ENCODE peak calls at places on chromosomes 11 and 22, in eight cellular contexts. One of them, this sample, is unnamed.

GRCh38 chr11:57370251-57370650 is 10.7 kb downstream of the PRG3 start:
- DNase-seq in sigmoid colon: no peak
- DNase-seq in pancreas: no peak
- DNase-seq in CD4-positive, alpha-beta T cell: no peak
- DNase-seq in iPS DF 6.9: no peak
- DNase-seq in coronary artery: no peak
- DNase-seq in aorta: no peak
- DNase-seq in hepatocyte: no peak
- DNase-seq in this sample: no peak

GRCh38 chr11:63490551-63491239 is at the start of gene PLAAT5:
- DNase-seq in sigmoid colon: peak; percentile 76
- DNase-seq in pancreas: no peak
- DNase-seq in CD4-positive, alpha-beta T cell: no peak
- DNase-seq in iPS DF 6.9: no peak
- DNase-seq in coronary artery: no peak
- DNase-seq in aorta: peak; percentile 59
- DNase-seq in hepatocyte: peak; percentile 55
- DNase-seq in this sample: no peak

GRCh38 chr11:86245369-86246292 is 1.1 kb downstream of the EED start:
- DNase-seq in sigmoid colon: no peak
- DNase-seq in pancreas: peak; percentile 22
- DNase-seq in CD4-positive, alpha-beta T cell: no peak
- DNase-seq in iPS DF 6.9: no peak
- DNase-seq in coronary artery: no peak
- DNase-seq in aorta: no peak
- DNase-seq in hepatocyte: peak; percentile 19
- DNase-seq in this sample: no peak

GRCh38 chr11:72189448-72190250 is 2.3 kb upstream of the FOLR1 start:
- DNase-seq in sigmoid colon: no peak
- DNase-seq in pancreas: peak; percentile 55
- DNase-seq in CD4-positive, alpha-beta T cell: no peak
- DNase-seq in iPS DF 6.9: no peak
- DNase-seq in coronary artery: peak; percentile 64
- DNase-seq in aorta: no peak
- DNase-seq in hepatocyte: peak; percentile 46
- DNase-seq in this sample: no peak

GRCh38 chr11:111793863-111794262 is 27.7 kb upstream of the PPP2R1B start:
- DNase-seq in sigmoid colon: no peak
- DNase-seq in pancreas: no peak
- DNase-seq in CD4-positive, alpha-beta T cell: no peak
- DNase-seq in iPS DF 6.9: no peak
- DNase-seq in coronary artery: no peak
- DNase-seq in aorta: no peak
- DNase-seq in hepatocyte: no peak
- DNase-seq in this sample: no peak

GRCh38 chr11:12094872-12095800 is 15.3 kb upstream of the MICAL2 start:
- DNase-seq in sigmoid colon: no peak
- DNase-seq in pancreas: no peak
- DNase-seq in CD4-positive, alpha-beta T cell: no peak
- DNase-seq in iPS DF 6.9: no peak
- DNase-seq in coronary artery: no peak
- DNase-seq in aorta: peak; percentile 3
- DNase-seq in hepatocyte: no peak
- DNase-seq in this sample: peak; percentile 3

GRCh38 chr22:50576806-50577696 is 1.2 kb downstream of the CPT1B start:
- DNase-seq in sigmoid colon: no peak
- DNase-seq in pancreas: no peak
- DNase-seq in CD4-positive, alpha-beta T cell: no peak
- DNase-seq in iPS DF 6.9: no peak
- DNase-seq in coronary artery: no peak
- DNase-seq in aorta: peak; percentile 32
- DNase-seq in hepatocyte: no peak
- DNase-seq in this sample: peak; percentile 32

GRCh38 chr11:28834877-28835276 is 726.7 kb downstream of the METTL15 start:
- DNase-seq in sigmoid colon: no peak
- DNase-seq in pancreas: no peak
- DNase-seq in CD4-positive, alpha-beta T cell: no peak
- DNase-seq in iPS DF 6.9: no peak
- DNase-seq in coronary artery: no peak
- DNase-seq in aorta: no peak
- DNase-seq in hepatocyte: no peak
- DNase-seq in this sample: no peak

GRCh38 chr22:42288791-42289190 is 18.3 kb upstream of the TCF20 start:
- DNase-seq in sigmoid colon: no peak
- DNase-seq in pancreas: no peak
- DNase-seq in CD4-positive, alpha-beta T cell: no peak
- DNase-seq in iPS DF 6.9: no peak
- DNase-seq in coronary artery: no peak
- DNase-seq in aorta: no peak
- DNase-seq in hepatocyte: no peak
- DNase-seq in this sample: no peak

GRCh38 chr22:17121235-17122195 is at the start of gene TMEM121B:
- DNase-seq in sigmoid colon: peak; percentile 76
- DNase-seq in pancreas: peak; percentile 64
- DNase-seq in CD4-positive, alpha-beta T cell: no peak
- DNase-seq in iPS DF 6.9: peak; percentile 83
- DNase-seq in coronary artery: no peak
- DNase-seq in aorta: peak; percentile 84
- DNase-seq in hepatocyte: peak; percentile 84
- DNase-seq in this sample: peak; percentile 49

GRCh38 chr11:122882809-122883681 is 486 bp downstream of the JHY start:
- DNase-seq in sigmoid colon: peak; percentile 77
- DNase-seq in pancreas: peak; percentile 52
- DNase-seq in CD4-positive, alpha-beta T cell: peak; percentile 5
- DNase-seq in iPS DF 6.9: no peak
- DNase-seq in coronary artery: peak; percentile 78
- DNase-seq in aorta: peak; percentile 75
- DNase-seq in hepatocyte: peak; percentile 74
- DNase-seq in this sample: peak; percentile 47

GRCh38 chr11:69122642-69123431 is 32.9 kb upstream of the SMIM38 start:
- DNase-seq in sigmoid colon: no peak
- DNase-seq in pancreas: peak; percentile 87
- DNase-seq in CD4-positive, alpha-beta T cell: no peak
- DNase-seq in iPS DF 6.9: peak; percentile 74
- DNase-seq in coronary artery: no peak
- DNase-seq in aorta: peak; percentile 78
- DNase-seq in hepatocyte: peak; percentile 92
- DNase-seq in this sample: peak; percentile 82

GRCh38 chr11:38160433-38160832 is 1562.4 kb upstream of the RAG2 start:
- DNase-seq in sigmoid colon: no peak
- DNase-seq in pancreas: no peak
- DNase-seq in CD4-positive, alpha-beta T cell: no peak
- DNase-seq in iPS DF 6.9: no peak
- DNase-seq in coronary artery: no peak
- DNase-seq in aorta: no peak
- DNase-seq in hepatocyte: no peak
- DNase-seq in this sample: no peak

GRCh38 chr11:118008271-118008903 is 22.2 kb downstream of the IL10RA start:
- DNase-seq in sigmoid colon: no peak
- DNase-seq in pancreas: no peak
- DNase-seq in CD4-positive, alpha-beta T cell: no peak
- DNase-seq in iPS DF 6.9: no peak
- DNase-seq in coronary artery: no peak
- DNase-seq in aorta: no peak
- DNase-seq in hepatocyte: no peak
- DNase-seq in this sample: no peak
- H3K27ac ChIP-seq in sigmoid colon: peak overlapping the region; percentile 41
- H3K27ac ChIP-seq in pancreas: no peak overlapping the region
- H3K27ac ChIP-seq in CD4-positive, alpha-beta T cell: peak overlapping the region; percentile 48
- H3K27ac ChIP-seq in iPS DF 6.9: no peak overlapping the region
- H3K27ac ChIP-seq in coronary artery: peak overlapping the region; percentile 56
- H3K27ac ChIP-seq in aorta: no peak overlapping the region
- H3K27ac ChIP-seq in hepatocyte: no peak overlapping the region
- H3K27ac ChIP-seq in this sample: no peak overlapping the region

GRCh38 chr11:130451261-130452019 is 3.0 kb downstream of the ADAMTS15 start:
- DNase-seq in sigmoid colon: no peak
- DNase-seq in pancreas: no peak
- DNase-seq in CD4-positive, alpha-beta T cell: no peak
- DNase-seq in iPS DF 6.9: no peak
- DNase-seq in coronary artery: no peak
- DNase-seq in aorta: no peak
- DNase-seq in hepatocyte: no peak
- DNase-seq in this sample: peak; percentile 58

GRCh38 chr11:130448039-130448415 is 418 bp upstream of the ADAMTS15 start:
- DNase-seq in sigmoid colon: no peak
- DNase-seq in pancreas: no peak
- DNase-seq in CD4-positive, alpha-beta T cell: no peak
- DNase-seq in iPS DF 6.9: no peak
- DNase-seq in coronary artery: no peak
- DNase-seq in aorta: no peak
- DNase-seq in hepatocyte: no peak
- DNase-seq in this sample: no peak

GRCh38 chr11:130448416-130449068 is at the start of gene ADAMTS15:
- DNase-seq in sigmoid colon: peak; percentile 91
- DNase-seq in pancreas: peak; percentile 56
- DNase-seq in CD4-positive, alpha-beta T cell: no peak
- DNase-seq in iPS DF 6.9: peak; percentile 82
- DNase-seq in coronary artery: peak; percentile 93
- DNase-seq in aorta: peak; percentile 89
- DNase-seq in hepatocyte: peak; percentile 88
- DNase-seq in this sample: peak; percentile 98

GRCh38 chr11:130449246-130449990 is 973 bp downstream of the ADAMTS15 start:
- DNase-seq in sigmoid colon: no peak
- DNase-seq in pancreas: no peak
- DNase-seq in CD4-positive, alpha-beta T cell: no peak
- DNase-seq in iPS DF 6.9: no peak
- DNase-seq in coronary artery: no peak
- DNase-seq in aorta: no peak
- DNase-seq in hepatocyte: no peak
- DNase-seq in this sample: no peak

DNA sequence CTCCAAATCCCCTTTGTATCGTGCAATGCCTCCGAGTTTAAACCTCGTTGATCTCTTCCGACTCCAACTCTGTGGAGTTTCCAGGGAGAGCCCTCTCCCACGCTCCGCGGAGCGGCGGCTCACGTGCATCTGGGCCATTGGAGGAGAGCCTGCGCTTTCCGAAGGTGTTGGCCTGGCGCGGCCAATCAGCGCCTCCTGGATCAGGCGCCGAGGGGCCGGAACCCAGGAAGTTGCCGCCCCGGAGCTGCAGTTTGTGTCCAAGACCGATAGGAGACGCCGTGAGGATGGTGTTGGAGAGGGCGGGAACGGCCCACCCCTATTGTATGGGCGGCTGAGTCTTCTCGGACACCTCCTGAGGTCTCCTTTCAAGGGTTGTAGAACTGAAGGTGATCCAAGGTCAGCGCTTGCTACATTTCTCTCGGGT is 1.6 kb downstream of the ADAMTS15 start:
- DNase-seq in sigmoid colon: peak; percentile 92
- DNase-seq in pancreas: peak; percentile 32
- DNase-seq in CD4-positive, alpha-beta T cell: no peak
- DNase-seq in iPS DF 6.9: peak; percentile 74
- DNase-seq in coronary artery: peak; percentile 94
- DNase-seq in aorta: peak; percentile 89
- DNase-seq in hepatocyte: peak; percentile 85
- DNase-seq in this sample: peak; percentile 90
- H3K27ac ChIP-seq in sigmoid colon: peak overlapping the region; percentile 81
- H3K27ac ChIP-seq in pancreas: no peak overlapping the region
- H3K27ac ChIP-seq in CD4-positive, alpha-beta T cell: no peak overlapping the region
- H3K27ac ChIP-seq in iPS DF 6.9: no peak overlapping the region
- H3K27ac ChIP-seq in coronary artery: peak overlapping the region; percentile 83
- H3K27ac ChIP-seq in aorta: peak overlapping the region; percentile 80
- H3K27ac ChIP-seq in hepatocyte: no peak overlapping the region
- H3K27ac ChIP-seq in this sample: peak overlapping the region; percentile 89

GRCh38 chr22:28599693-28600092 is 79.9 kb downstream of the TTC28 start:
- DNase-seq in sigmoid colon: no peak
- DNase-seq in pancreas: no peak
- DNase-seq in CD4-positive, alpha-beta T cell: no peak
- DNase-seq in iPS DF 6.9: no peak
- DNase-seq in coronary artery: no peak
- DNase-seq in aorta: no peak
- DNase-seq in hepatocyte: no peak
- DNase-seq in this sample: no peak

GRCh38 chr22:28597665-28598064 is 82.0 kb downstream of the TTC28 start:
- DNase-seq in sigmoid colon: no peak
- DNase-seq in pancreas: no peak
- DNase-seq in CD4-positive, alpha-beta T cell: no peak
- DNase-seq in iPS DF 6.9: no peak
- DNase-seq in coronary artery: no peak
- DNase-seq in aorta: no peak
- DNase-seq in hepatocyte: no peak
- DNase-seq in this sample: no peak

GRCh38 chr22:28604961-28605360 is 74.7 kb downstream of the TTC28 start:
- DNase-seq in sigmoid colon: no peak
- DNase-seq in pancreas: no peak
- DNase-seq in CD4-positive, alpha-beta T cell: no peak
- DNase-seq in iPS DF 6.9: no peak
- DNase-seq in coronary artery: no peak
- DNase-seq in aorta: no peak
- DNase-seq in hepatocyte: no peak
- DNase-seq in this sample: no peak

GRCh38 chr22:28601915-28602314 is 77.7 kb downstream of the TTC28 start:
- DNase-seq in sigmoid colon: no peak
- DNase-seq in pancreas: no peak
- DNase-seq in CD4-positive, alpha-beta T cell: no peak
- DNase-seq in iPS DF 6.9: no peak
- DNase-seq in coronary artery: no peak
- DNase-seq in aorta: no peak
- DNase-seq in hepatocyte: no peak
- DNase-seq in this sample: no peak

GRCh38 chr22:28600546-28601143 is 79.0 kb downstream of the TTC28 start:
- DNase-seq in sigmoid colon: no peak
- DNase-seq in pancreas: no peak
- DNase-seq in CD4-positive, alpha-beta T cell: no peak
- DNase-seq in iPS DF 6.9: no peak
- DNase-seq in coronary artery: no peak
- DNase-seq in aorta: no peak
- DNase-seq in hepatocyte: peak; percentile 73
- DNase-seq in this sample: no peak
- H3K27ac ChIP-seq in sigmoid colon: no peak overlapping the region
- H3K27ac ChIP-seq in pancreas: no peak overlapping the region
- H3K27ac ChIP-seq in CD4-positive, alpha-beta T cell: no peak overlapping the region
- H3K27ac ChIP-seq in iPS DF 6.9: no peak overlapping the region
- H3K27ac ChIP-seq in coronary artery: no peak overlapping the region
- H3K27ac ChIP-seq in aorta: no peak overlapping the region
- H3K27ac ChIP-seq in hepatocyte: no peak overlapping the region
- H3K27ac ChIP-seq in this sample: no peak overlapping the region

GRCh38 chr11:130728185-130729160 is 187.8 kb downstream of the SNX19 start:
- DNase-seq in sigmoid colon: no peak
- DNase-seq in pancreas: no peak
- DNase-seq in CD4-positive, alpha-beta T cell: no peak
- DNase-seq in iPS DF 6.9: no peak
- DNase-seq in coronary artery: no peak
- DNase-seq in aorta: no peak
- DNase-seq in hepatocyte: no peak
- DNase-seq in this sample: no peak

GRCh38 chr11:130725417-130726233 is 190.7 kb downstream of the SNX19 start:
- DNase-seq in sigmoid colon: no peak
- DNase-seq in pancreas: no peak
- DNase-seq in CD4-positive, alpha-beta T cell: no peak
- DNase-seq in iPS DF 6.9: no peak
- DNase-seq in coronary artery: no peak
- DNase-seq in aorta: no peak
- DNase-seq in hepatocyte: no peak
- DNase-seq in this sample: no peak

GRCh38 chr11:130727715-130728114 is 188.6 kb downstream of the SNX19 start:
- DNase-seq in sigmoid colon: no peak
- DNase-seq in pancreas: no peak
- DNase-seq in CD4-positive, alpha-beta T cell: no peak
- DNase-seq in iPS DF 6.9: no peak
- DNase-seq in coronary artery: no peak
- DNase-seq in aorta: no peak
- DNase-seq in hepatocyte: no peak
- DNase-seq in this sample: no peak

GRCh38 chr11:130726647-130727046 is 189.6 kb downstream of the SNX19 start:
- DNase-seq in sigmoid colon: no peak
- DNase-seq in pancreas: no peak
- DNase-seq in CD4-positive, alpha-beta T cell: no peak
- DNase-seq in iPS DF 6.9: no peak
- DNase-seq in coronary artery: no peak
- DNase-seq in aorta: no peak
- DNase-seq in hepatocyte: no peak
- DNase-seq in this sample: no peak

GRCh38 chr11:130726234-130726559 is 190.1 kb downstream of the SNX19 start:
- DNase-seq in sigmoid colon: peak; percentile 77
- DNase-seq in pancreas: no peak
- DNase-seq in CD4-positive, alpha-beta T cell: no peak
- DNase-seq in iPS DF 6.9: no peak
- DNase-seq in coronary artery: no peak
- DNase-seq in aorta: peak; percentile 65
- DNase-seq in hepatocyte: peak; percentile 36
- DNase-seq in this sample: peak; percentile 53
- H3K27ac ChIP-seq in sigmoid colon: peak overlapping the region; percentile 62
- H3K27ac ChIP-seq in pancreas: no peak overlapping the region
- H3K27ac ChIP-seq in CD4-positive, alpha-beta T cell: no peak overlapping the region
- H3K27ac ChIP-seq in iPS DF 6.9: no peak overlapping the region
- H3K27ac ChIP-seq in coronary artery: no peak overlapping the region
- H3K27ac ChIP-seq in aorta: no peak overlapping the region
- H3K27ac ChIP-seq in hepatocyte: no peak overlapping the region
- H3K27ac ChIP-seq in this sample: peak overlapping the region; percentile 18

This sample was measured in tibial artery.